ENCODE peak calls at places on chromosomes 4 and X, in four cellular contexts. One of them, this sample, is unnamed.

GRCh38 chr4:122744229-122744628 is 11.7 kb downstream of the BBS12 start:
- DNase-seq in HCT116: no peak
- DNase-seq in uterus: no peak
- DNase-seq in hepatocyte: peak; percentile 54
- DNase-seq in this sample: no peak

GRCh38 chrX:133918326-133918725 is 67.1 kb downstream of the GPC3 start:
- DNase-seq in hepatocyte: no peak
- DNase-seq in uterus: no peak
- DNase-seq in HCT116: no peak
- DNase-seq in this sample: no peak

GRCh38 chr4:10115657-10116624 is 658 bp downstream of the WDR1 start:
- DNase-seq in hepatocyte: peak; percentile 77
- DNase-seq in HCT116: peak; percentile 28
- DNase-seq in uterus: peak; percentile 53
- DNase-seq in this sample: peak; percentile 43

GRCh38 chrX:44570524-44570923 is 27.9 kb upstream of the FUNDC1 start:
- DNase-seq in hepatocyte: no peak
- DNase-seq in HCT116: no peak
- DNase-seq in uterus: no peak
- DNase-seq in this sample: no peak

GRCh38 chrX:150694738-150695410 is 1.7 kb downstream of the MTMR1 start:
- DNase-seq in HCT116: no peak
- DNase-seq in uterus: no peak
- DNase-seq in hepatocyte: no peak
- DNase-seq in this sample: no peak

GRCh38 chrX:123976671-123977316 is 15.3 kb downstream of the STAG2 start:
- DNase-seq in uterus: no peak
- DNase-seq in HCT116: no peak
- DNase-seq in hepatocyte: peak; percentile 5
- DNase-seq in this sample: peak; percentile 36

GRCh38 chr4:5751918-5752802 is 41.2 kb downstream of the EVC start:
- DNase-seq in hepatocyte: peak; percentile 35
- DNase-seq in HCT116: no peak
- DNase-seq in uterus: no peak
- DNase-seq in this sample: no peak

GRCh38 chr4:8860892-8861575 is 10.6 kb downstream of the HMX1 start:
- DNase-seq in hepatocyte: no peak
- DNase-seq in uterus: no peak
- DNase-seq in HCT116: no peak
- DNase-seq in this sample: no peak

GRCh38 chrX:41085883-41086626 is 810 bp downstream of the USP9X start:
- DNase-seq in uterus: peak; percentile 69
- DNase-seq in hepatocyte: peak; percentile 68
- DNase-seq in HCT116: no peak
- DNase-seq in this sample: peak; percentile 64

GRCh38 chrX:130109429-130110378 is 593 bp downstream of the ELF4 start:
- DNase-seq in HCT116: no peak
- DNase-seq in uterus: no peak
- DNase-seq in hepatocyte: peak; percentile 40
- DNase-seq in this sample: no peak

GRCh38 chr4:26462874-26463273 is 27.4 kb downstream of the CCKAR start:
- DNase-seq in HCT116: no peak
- DNase-seq in hepatocyte: no peak
- DNase-seq in uterus: no peak
- DNase-seq in this sample: peak; percentile 86

GRCh38 chr4:8618421-8618820 is 25.9 kb downstream of the CPZ start:
- DNase-seq in hepatocyte: no peak
- DNase-seq in HCT116: no peak
- DNase-seq in uterus: no peak
- DNase-seq in this sample: no peak

GRCh38 chr4:53321151-53321987 is 44.5 kb downstream of the SCFD2 start:
- DNase-seq in hepatocyte: no peak
- DNase-seq in HCT116: peak; percentile 26
- DNase-seq in uterus: no peak
- DNase-seq in this sample: no peak

GRCh38 chr4:100985576-100985975 is 361.8 kb downstream of the PPP3CA start:
- DNase-seq in uterus: no peak
- DNase-seq in HCT116: no peak
- DNase-seq in hepatocyte: no peak
- DNase-seq in this sample: no peak

GRCh38 chrX:115089419-115089818 is 72.0 kb upstream of the IL13RA2 start:
- DNase-seq in HCT116: no peak
- DNase-seq in hepatocyte: no peak
- DNase-seq in uterus: no peak
- DNase-seq in this sample: no peak

GRCh38 chr4:23333946-23334878 is 555.6 kb downstream of the PPARGC1A start:
- DNase-seq in uterus: no peak
- DNase-seq in HCT116: no peak
- DNase-seq in hepatocyte: peak; percentile 26
- DNase-seq in this sample: no peak

GRCh38 chr4:37439809-37440518 is 195.4 kb downstream of the NWD2 start:
- DNase-seq in hepatocyte: peak; percentile 25
- DNase-seq in uterus: no peak
- DNase-seq in HCT116: no peak
- DNase-seq in this sample: no peak

GRCh38 chr4:112673076-112673475 is 36.1 kb downstream of the LARP7 start:
- DNase-seq in HCT116: no peak
- DNase-seq in uterus: no peak
- DNase-seq in hepatocyte: no peak
- DNase-seq in this sample: no peak

GRCh38 chr4:20253799-20254409 is 2.2 kb downstream of the SLIT2 start:
- DNase-seq in HCT116: no peak
- DNase-seq in uterus: peak; percentile 33
- DNase-seq in hepatocyte: peak; percentile 28
- DNase-seq in this sample: no peak

GRCh38 chr4:142440093-142440492 is 406.0 kb downstream of the INPP4B start:
- DNase-seq in uterus: no peak
- DNase-seq in hepatocyte: no peak
- DNase-seq in HCT116: no peak
- DNase-seq in this sample: no peak

GRCh38 chr4:186190456-186191265 is 706 bp upstream of the CYP4V2 start:
- DNase-seq in uterus: no peak
- DNase-seq in hepatocyte: peak; percentile 63
- DNase-seq in HCT116: no peak
- DNase-seq in this sample: peak; percentile 32

GRCh38 chrX:78103001-78103634 is 930 bp upstream of the PGK1 start:
- DNase-seq in hepatocyte: no peak
- DNase-seq in uterus: no peak
- DNase-seq in HCT116: no peak
- DNase-seq in this sample: no peak

GRCh38 chrX:17067534-17067933 is 121.1 kb downstream of the REPS2 start:
- DNase-seq in uterus: no peak
- DNase-seq in HCT116: no peak
- DNase-seq in hepatocyte: no peak
- DNase-seq in this sample: no peak

GRCh38 chr4:168978001-168978700 is 31.9 kb downstream of the CBR4 start:
- DNase-seq in hepatocyte: no peak
- DNase-seq in HCT116: no peak
- DNase-seq in uterus: no peak
- DNase-seq in this sample: no peak

GRCh38 chrX:46978341-46979291 is 66.4 kb downstream of the JADE3 start:
- DNase-seq in HCT116: peak; percentile 68
- DNase-seq in uterus: peak; percentile 63
- DNase-seq in hepatocyte: peak; percentile 66
- DNase-seq in this sample: peak; percentile 71

GRCh38 chrX:34300871-34301270 is 168.8 kb upstream of the FAM47A start:
- DNase-seq in HCT116: peak; percentile 0
- DNase-seq in hepatocyte: peak; percentile 73
- DNase-seq in uterus: peak; percentile 15
- DNase-seq in this sample: peak; percentile 51

GRCh38 chr4:180734753-180735432 is 1508.3 kb upstream of the TENM3 start:
- DNase-seq in HCT116: no peak
- DNase-seq in hepatocyte: no peak
- DNase-seq in uterus: no peak
- DNase-seq in this sample: no peak

GRCh38 chr4:73895201-73896177 is 26.3 kb downstream of the CXCL1 start:
- DNase-seq in uterus: no peak
- DNase-seq in hepatocyte: peak; percentile 5
- DNase-seq in HCT116: no peak
- DNase-seq in this sample: peak; percentile 64

GRCh38 chrX:13102636-13103035 is 58.2 kb upstream of the FAM9C start:
- DNase-seq in uterus: no peak
- DNase-seq in hepatocyte: no peak
- DNase-seq in HCT116: no peak
- DNase-seq in this sample: no peak

GRCh38 chrX:22314692-22315091 is 42.0 kb downstream of the CBLL2 start:
- DNase-seq in uterus: peak; percentile 17
- DNase-seq in HCT116: no peak
- DNase-seq in hepatocyte: no peak
- DNase-seq in this sample: no peak

GRCh38 chrX:13699183-13699826 is 10.4 kb downstream of the RAB9A start:
- DNase-seq in HCT116: no peak
- DNase-seq in hepatocyte: peak; percentile 50
- DNase-seq in uterus: no peak
- DNase-seq in this sample: no peak

GRCh38 chr4:166435449-166435848 is 562.4 kb downstream of the TLL1 start:
- DNase-seq in HCT116: no peak
- DNase-seq in uterus: no peak
- DNase-seq in hepatocyte: no peak
- DNase-seq in this sample: peak; percentile 7

GRCh38 chrX:72258174-72258573 is 18.9 kb downstream of the RPS4X start:
- DNase-seq in uterus: no peak
- DNase-seq in HCT116: no peak
- DNase-seq in hepatocyte: peak; percentile 45
- DNase-seq in this sample: peak; percentile 52

GRCh38 chr4:18241744-18242143 is 220.2 kb upstream of the LCORL start:
- DNase-seq in HCT116: no peak
- DNase-seq in uterus: no peak
- DNase-seq in hepatocyte: no peak
- DNase-seq in this sample: no peak

GRCh38 chrX:141714680-141715079 is 16.1 kb upstream of the SPANXD start:
- DNase-seq in hepatocyte: no peak
- DNase-seq in uterus: no peak
- DNase-seq in HCT116: no peak
- DNase-seq in this sample: no peak

GRCh38 chr4:85968945-85969830 is 390.7 kb downstream of the MAPK10 start:
- DNase-seq in uterus: no peak
- DNase-seq in hepatocyte: peak; percentile 59
- DNase-seq in HCT116: no peak
- DNase-seq in this sample: peak; percentile 21

GRCh38 chr4:86895692-86896488 is 3.7 kb upstream of the C4orf36 start:
- DNase-seq in HCT116: peak; percentile 61
- DNase-seq in uterus: no peak
- DNase-seq in hepatocyte: peak; percentile 84
- DNase-seq in this sample: peak; percentile 38

GRCh38 chrX:96417695-96418094 is 266.9 kb upstream of the DIAPH2 start:
- DNase-seq in uterus: no peak
- DNase-seq in hepatocyte: no peak
- DNase-seq in HCT116: no peak
- DNase-seq in this sample: no peak
- H3K27ac ChIP-seq in uterus: no peak overlapping the region
- H3K27ac ChIP-seq in hepatocyte: no peak overlapping the region
- H3K27ac ChIP-seq in HCT116: no peak overlapping the region
- H3K27ac ChIP-seq in this sample: no peak overlapping the region

DNA sequence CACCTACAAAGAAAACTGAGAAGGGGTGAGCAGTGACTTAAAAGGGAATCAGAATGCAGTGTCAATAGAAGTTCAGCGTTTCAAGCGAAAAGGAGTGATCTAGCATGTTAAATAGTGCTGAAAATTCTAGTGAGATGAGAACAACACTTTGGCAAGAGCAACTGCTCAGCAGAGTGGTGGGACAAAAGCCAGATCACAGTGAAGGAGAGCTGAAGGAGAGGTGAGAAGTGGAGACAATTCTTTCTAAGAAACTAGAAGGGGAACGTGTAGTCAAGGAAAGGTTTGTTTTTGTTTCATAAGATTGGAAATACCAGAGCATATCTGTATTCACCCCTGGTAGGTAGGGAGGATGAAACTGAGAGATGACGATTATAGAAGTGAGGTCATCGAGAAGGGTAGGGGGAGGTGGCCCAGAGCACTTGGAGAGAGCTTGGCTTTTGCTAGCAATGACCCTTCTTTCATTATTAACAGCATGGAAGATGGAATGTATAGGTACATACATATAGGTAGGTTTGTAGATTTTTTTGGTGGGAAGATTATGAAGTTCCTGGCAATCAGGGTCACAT is 33.7 kb downstream of the SRPX2 start:
- DNase-seq in uterus: peak; percentile 34
- DNase-seq in HCT116: no peak
- DNase-seq in hepatocyte: no peak
- DNase-seq in this sample: no peak
- H3K4me1 ChIP-seq in uterus: no peaks in the 10 kb centered on the region
- H3K4me1 ChIP-seq in HCT116: peaks cover 13% of the 10 kb centered on the region
- H3K4me1 ChIP-seq in hepatocyte: no peaks in the 10 kb centered on the region
- H3K4me1 ChIP-seq in this sample: peaks cover 7% of the 10 kb centered on the region

DNA sequence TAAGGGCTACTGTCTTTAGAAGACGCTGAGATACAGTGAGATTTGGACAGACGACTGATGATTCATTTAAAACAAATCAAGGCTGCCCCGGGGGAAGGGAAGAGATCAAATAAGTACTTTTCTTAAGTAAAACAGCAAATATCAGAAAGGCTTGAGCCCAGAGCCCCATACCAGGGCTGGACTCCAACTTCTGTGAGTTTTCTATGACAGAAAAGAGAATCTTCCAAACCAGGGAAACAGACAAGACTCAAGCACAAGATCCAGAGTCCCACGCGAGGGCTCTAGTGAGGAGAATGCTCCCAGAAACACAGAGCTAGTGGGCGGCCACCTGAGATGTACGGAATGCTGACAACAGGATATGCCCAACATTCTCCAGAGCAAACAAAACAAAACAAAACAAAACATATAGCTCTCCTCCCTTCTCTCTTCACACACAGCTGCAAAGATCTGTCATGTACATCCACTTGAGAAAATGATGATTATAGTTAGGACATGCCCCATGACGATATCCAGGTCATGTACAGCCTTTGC is 13.1 kb downstream of the ACSL1 start:
- DNase-seq in hepatocyte: no peak
- DNase-seq in uterus: no peak
- DNase-seq in HCT116: no peak
- DNase-seq in this sample: no peak
- H3K27ac ChIP-seq in hepatocyte: peak overlapping the region; percentile 75
- H3K27ac ChIP-seq in uterus: peak overlapping the region; percentile 68
- H3K27ac ChIP-seq in HCT116: no peak overlapping the region
- H3K27ac ChIP-seq in this sample: peak overlapping the region; percentile 77

DNA sequence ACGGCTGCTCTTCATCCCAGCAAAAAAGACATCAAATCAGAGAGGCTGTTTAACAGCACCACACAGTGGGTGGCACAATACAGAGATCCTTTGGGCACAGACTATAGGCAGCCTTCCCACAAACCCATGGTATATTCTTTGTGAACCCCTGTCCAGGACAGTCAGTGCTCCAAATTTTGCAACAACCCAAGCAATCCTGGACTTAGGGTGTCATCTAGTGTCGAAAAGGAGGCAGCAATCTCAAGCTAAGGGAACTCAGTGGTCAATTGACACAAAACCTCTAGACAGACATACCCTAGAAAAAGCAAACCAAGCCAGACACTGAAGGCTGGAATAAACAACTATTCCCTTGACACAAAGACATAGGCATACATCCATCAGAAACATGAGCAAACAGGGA is 137.4 kb downstream of the BMP15 start:
- DNase-seq in HCT116: no peak
- DNase-seq in uterus: no peak
- DNase-seq in hepatocyte: no peak
- DNase-seq in this sample: no peak
- H3K4me1 ChIP-seq in HCT116: no peaks in the 10 kb centered on the region
- H3K4me1 ChIP-seq in uterus: no peaks in the 10 kb centered on the region
- H3K4me1 ChIP-seq in hepatocyte: no peaks in the 10 kb centered on the region
- H3K4me1 ChIP-seq in this sample: no peaks in the 10 kb centered on the region